ENCODE peak calls at places on chromosomes 6 and 20, in five cellular contexts. U is EH, C is pancreas, W is SK-MEL-5, A is HCEC 1CT. Y is an unnamed sample.

GRCh38 chr6:11615214-11615602 is 77.7 kb downstream of the TMEM170B start:
- DNase-seq in U (peak; percentile 71), C (no peak), W (no peak), A (peak; percentile 85), Y (peak; percentile 84)

GRCh38 chr6:139577124-139577800 is 202.8 kb upstream of the CITED2 start:
- DNase-seq in U (peak; percentile 32), C (peak; percentile 87), W (no peak), A (peak; percentile 36), Y (peak; percentile 46)

GRCh38 chr6:14231071-14231483 is 113.5 kb downstream of the CD83 start:
- DNase-seq in U (no peak), C (no peak), W (no peak), A (no peak), Y (no peak)

GRCh38 chr6:161443868-161444267 is 170.0 kb upstream of the AGPAT4 start:
- DNase-seq in U (no peak), C (no peak), W (no peak), A (no peak), Y (no peak)

GRCh38 chr6:6749791-6750434 is 161.4 kb downstream of the LY86 start:
- DNase-seq in U (peak; percentile 88), C (no peak), W (no peak), A (peak; percentile 91), Y (peak; percentile 92)

GRCh38 chr20:36644032-36644712 is 1.8 kb downstream of the SLA2 start:
- DNase-seq in U (no peak), C (no peak), W (no peak), A (no peak), Y (no peak)

GRCh38 chr6:89385156-89385667 is 26.9 kb downstream of the RRAGD start:
- DNase-seq in U (peak; percentile 2), C (no peak), W (no peak), A (peak; percentile 41), Y (peak; percentile 52)

GRCh38 chr6:144158133-144158532 is 7.8 kb downstream of the STX11 start:
- DNase-seq in U (peak; percentile 98), C (no peak), W (peak; percentile 24), A (peak; percentile 71), Y (peak; percentile 55)

GRCh38 chr20:31719644-31720485 is 2.8 kb downstream of the BCL2L1 start:
- DNase-seq in U (peak; percentile 63), C (no peak), W (no peak), A (peak; percentile 41), Y (peak; percentile 88)

GRCh38 chr6:16296061-16296670 is 57.8 kb downstream of the GMPR start:
- DNase-seq in U (no peak), C (no peak), W (peak; percentile 36), A (no peak), Y (no peak)

GRCh38 chr6:18501313-18502013 is 114.3 kb downstream of the RNF144B start:
- DNase-seq in U (peak; percentile 85), C (no peak), W (peak; percentile 41), A (peak; percentile 64), Y (peak; percentile 74)

GRCh38 chr6:2839982-2840793 is 1.5 kb downstream of the SERPINB1 start:
- DNase-seq in U (peak; percentile 18), C (no peak), W (no peak), A (no peak), Y (no peak)